ENCODE peak calls at places on chromosome 9, in six cellular contexts. One of them, this sample, is unnamed.

GRCh38 chr9:90600029-90600428 is 42.6 kb downstream of the DIRAS2 start:
- DNase-seq in nephron progenitor cell: no peak
- DNase-seq in Right ventricle myocardium superior: no peak
- DNase-seq in left lobe of liver: no peak
- DNase-seq in neural crest cell: no peak
- DNase-seq in T-cell: no peak
- DNase-seq in this sample: no peak

GRCh38 chr9:93908591-93909241 is 46.4 kb downstream of the BARX1 start:
- DNase-seq in neural crest cell: no peak
- DNase-seq in Right ventricle myocardium superior: peak
- DNase-seq in left lobe of liver: no peak
- DNase-seq in nephron progenitor cell: no peak
- DNase-seq in T-cell: no peak
- DNase-seq in this sample: peak

GRCh38 chr9:99778308-99778707 is 43.4 kb upstream of the NR4A3 start:
- DNase-seq in T-cell: no peak
- DNase-seq in left lobe of liver: no peak
- DNase-seq in neural crest cell: no peak
- DNase-seq in nephron progenitor cell: no peak
- DNase-seq in Right ventricle myocardium superior: no peak
- DNase-seq in this sample: no peak

GRCh38 chr9:124295097-124295794 is 37.5 kb downstream of the NEK6 start:
- DNase-seq in Right ventricle myocardium superior: no peak
- DNase-seq in left lobe of liver: no peak
- DNase-seq in T-cell: no peak
- DNase-seq in neural crest cell: no peak
- DNase-seq in nephron progenitor cell: peak
- DNase-seq in this sample: no peak

GRCh38 chr9:26504057-26504456 is 388.5 kb downstream of the CAAP1 start:
- DNase-seq in Right ventricle myocardium superior: no peak
- DNase-seq in neural crest cell: no peak
- DNase-seq in nephron progenitor cell: no peak
- DNase-seq in left lobe of liver: no peak
- DNase-seq in T-cell: no peak
- DNase-seq in this sample: no peak

GRCh38 chr9:28471261-28471660 is 898.0 kb upstream of the C9orf72 start:
- DNase-seq in neural crest cell: no peak
- DNase-seq in left lobe of liver: no peak
- DNase-seq in T-cell: no peak
- DNase-seq in Right ventricle myocardium superior: no peak
- DNase-seq in nephron progenitor cell: no peak
- DNase-seq in this sample: no peak

GRCh38 chr9:117678882-117679281 is 25.3 kb upstream of the TLR4 start:
- DNase-seq in T-cell: no peak
- DNase-seq in left lobe of liver: no peak
- DNase-seq in Right ventricle myocardium superior: no peak
- DNase-seq in neural crest cell: no peak
- DNase-seq in nephron progenitor cell: no peak
- DNase-seq in this sample: no peak

GRCh38 chr9:123893831-123894460 is 36.0 kb downstream of the DENND1A start:
- DNase-seq in T-cell: no peak
- DNase-seq in Right ventricle myocardium superior: no peak
- DNase-seq in neural crest cell: no peak
- DNase-seq in left lobe of liver: no peak
- DNase-seq in nephron progenitor cell: no peak
- DNase-seq in this sample: no peak

GRCh38 chr9:18333157-18333556 is 140.8 kb upstream of the ADAMTSL1 start:
- DNase-seq in Right ventricle myocardium superior: no peak
- DNase-seq in T-cell: no peak
- DNase-seq in nephron progenitor cell: no peak
- DNase-seq in neural crest cell: no peak
- DNase-seq in left lobe of liver: no peak
- DNase-seq in this sample: no peak

GRCh38 chr9:98425079-98425478 is 169.6 kb upstream of the TBC1D2 start:
- DNase-seq in left lobe of liver: no peak
- DNase-seq in neural crest cell: no peak
- DNase-seq in nephron progenitor cell: no peak
- DNase-seq in Right ventricle myocardium superior: no peak
- DNase-seq in T-cell: no peak
- DNase-seq in this sample: no peak

GRCh38 chr9:69317081-69317480 is 7.9 kb upstream of the ENTREP1 start:
- DNase-seq in T-cell: no peak
- DNase-seq in Right ventricle myocardium superior: no peak
- DNase-seq in left lobe of liver: no peak
- DNase-seq in neural crest cell: no peak
- DNase-seq in nephron progenitor cell: no peak
- DNase-seq in this sample: no peak

This sample was measured in glutamatergic neuron.